ENCODE peak calls at places on chromosomes 13 and 19, in five cellular contexts. K is OCI-LY7, I is type B pancreatic cell, B is GM12865, D is glutamatergic neuron. H is an unnamed sample.

GRCh38 chr19:34555447-34555846 is 73.9 kb downstream of the WTIP start:
- DNase-seq in K (peak), I (no peak), B (peak), D (no peak), H (peak)

GRCh38 chr13:39682788-39683187 is 27.3 kb downstream of the COG6 start:
- DNase-seq in K (peak), I (no peak), B (peak), D (no peak), H (no peak)

GRCh38 chr13:32257649-32258048 is 57.5 kb downstream of the ZAR1L start:
- DNase-seq in K (no peak), I (no peak), B (no peak), D (no peak), H (no peak)

GRCh38 chr19:54448037-54448773 is 794 bp upstream of the LENG8 start:
- DNase-seq in K (peak), I (no peak), B (no peak), D (peak), H (peak)

GRCh38 chr19:42248270-42249148 is 6.1 kb upstream of the GSK3A start:
- DNase-seq in K (no peak), I (no peak), B (no peak), D (no peak), H (no peak)

GRCh38 chr13:20124303-20124702 is 36.5 kb downstream of the GJA3 start:
- DNase-seq in K (no peak), I (no peak), B (no peak), D (no peak), H (no peak)

GRCh38 chr13:23956106-23956505 is 58.8 kb upstream of the C1QTNF9B start:
- DNase-seq in K (no peak), I (no peak), B (peak), D (no peak), H (peak)

GRCh38 chr13:110410906-110411305 is 103.8 kb downstream of the COL4A2 start:
- DNase-seq in K (no peak), I (no peak), B (no peak), D (no peak), H (no peak)

GRCh38 chr19:34173145-34173956 is 1.0 kb downstream of the LSM14A start:
- DNase-seq in K (peak), I (no peak), B (peak), D (peak), H (peak)

GRCh38 chr19:8638078-8638619 is 7.7 kb downstream of the NFILZ start:
- DNase-seq in K (no peak), I (no peak), B (no peak), D (no peak), H (peak)

GRCh38 chr19:31100945-31101344 is 248.3 kb downstream of the TSHZ3 start:
- DNase-seq in K (no peak), I (no peak), B (no peak), D (no peak), H (no peak)

GRCh38 chr13:79548886-79549285 is 67.9 kb downstream of the NDFIP2 start:
- DNase-seq in K (no peak), I (no peak), B (no peak), D (no peak), H (no peak)

GRCh38 chr13:109718726-109719125 is 67.7 kb downstream of the IRS2 start:
- DNase-seq in K (no peak), I (no peak), B (no peak), D (no peak), H (no peak)

GRCh38 chr19:34556500-34556899 is 74.9 kb downstream of the WTIP start:
- DNase-seq in K (peak), I (no peak), B (no peak), D (peak), H (peak)

GRCh38 chr13:70027551-70027950 is 80.1 kb upstream of the ATXN8OS start:
- DNase-seq in K (no peak), I (no peak), B (no peak), D (no peak), H (no peak)

GRCh38 chr19:38949580-38950367 is 19.0 kb downstream of the MRPS12 start:
- DNase-seq in K (peak), I (peak), B (peak), D (peak), H (peak)

GRCh38 chr13:99974939-99975561 is 3.5 kb upstream of the ZIC5 start:
- DNase-seq in K (no peak), I (no peak), B (no peak), D (no peak), H (no peak)

GRCh38 chr13:42997381-42997780 is 5.3 kb upstream of the EPSTI1 start:
- DNase-seq in K (no peak), I (no peak), B (peak), D (no peak), H (no peak)

GRCh38 chr19:31511696-31512095 is 162.5 kb upstream of the TSHZ3 start:
- DNase-seq in K (no peak), I (peak), B (no peak), D (no peak), H (no peak)

GRCh38 chr19:40157059-40157458 is 34.2 kb upstream of the MAP3K10 start:
- DNase-seq in K (no peak), I (no peak), B (no peak), D (no peak), H (no peak)

GRCh38 chr19:31307270-31307669 is 42.0 kb downstream of the TSHZ3 start:
- DNase-seq in K (no peak), I (no peak), B (no peak), D (no peak), H (no peak)

GRCh38 chr13:111893607-111894443 is 173.1 kb upstream of the SOX1 start:
- DNase-seq in K (no peak), I (peak), B (no peak), D (peak), H (no peak)

GRCh38 chr19:34994643-34995471 is 5.3 kb upstream of the GRAMD1A start:
- DNase-seq in K (no peak), I (no peak), B (no peak), D (no peak), H (peak)

GRCh38 chr19:16969127-16969526 is 57.5 kb downstream of the CPAMD8 start:
- DNase-seq in K (peak), I (no peak), B (peak), D (no peak), H (peak)

GRCh38 chr19:38869160-38869835 is 8.8 kb downstream of the RINL start:
- DNase-seq in K (peak), I (no peak), B (no peak), D (peak), H (no peak)

GRCh38 chr19:7851623-7852500 is 21.8 kb downstream of the EVI5L start:
- DNase-seq in K (no peak), I (no peak), B (no peak), D (peak), H (no peak)

GRCh38 chr13:45441633-45442032 is 23.1 kb upstream of the COG3 start:
- DNase-seq in K (no peak), I (no peak), B (peak), D (no peak), H (no peak)

GRCh38 chr19:11578342-11579142 is 1.1 kb upstream of the ACP5 start:
- DNase-seq in K (peak), I (no peak), B (peak), D (peak), H (no peak)

GRCh38 chr13:57063007-57063406 is 77.7 kb upstream of the PRR20A start:
- DNase-seq in K (no peak), I (no peak), B (no peak), D (no peak), H (no peak)

GRCh38 chr13:97223711-97224461 is 1.8 kb downstream of the MBNL2 start:
- DNase-seq in K (peak), I (no peak), B (peak), D (peak), H (no peak)

GRCh38 chr13:40537146-40537895 is 129.1 kb downstream of the FOXO1 start:
- DNase-seq in K (no peak), I (no peak), B (no peak), D (no peak), H (no peak)

GRCh38 chr13:111228262-111229144 is 91.9 kb upstream of the TEX29 start:
- DNase-seq in K (no peak), I (no peak), B (no peak), D (no peak), H (no peak)

GRCh38 chr19:372306-372890 is 27.8 kb upstream of the MIER2 start:
- DNase-seq in K (no peak), I (peak), B (no peak), D (no peak), H (no peak)

GRCh38 chr13:73171926-73172325 is 113.1 kb downstream of the KLF5 start:
- DNase-seq in K (no peak), I (no peak), B (no peak), D (no peak), H (no peak)

GRCh38 chr13:95317037-95317989 is 16.1 kb upstream of the ABCC4 start:
- DNase-seq in K (no peak), I (no peak), B (no peak), D (no peak), H (no peak)

GRCh38 chr19:8423821-8424223 is 10.7 kb downstream of the MARCHF2 start:
- DNase-seq in K (no peak), I (no peak), B (no peak), D (peak), H (peak)

GRCh38 chr13:38417727-38418126 is 68.1 kb downstream of the UFM1 start:
- DNase-seq in K (peak), I (no peak), B (peak), D (no peak), H (peak)

GRCh38 chr19:1315470-1316166 is 29.9 kb downstream of the EFNA2 start:
- DNase-seq in K (no peak), I (no peak), B (peak), D (peak), H (peak)

GRCh38 chr19:4493104-4493928 is 21.2 kb downstream of the HDGFL2 start:
- DNase-seq in K (no peak), I (no peak), B (no peak), D (no peak), H (no peak)

GRCh38 chr19:4493929-4494690 is 22.0 kb downstream of the HDGFL2 start:
- DNase-seq in K (no peak), I (no peak), B (no peak), D (peak), H (no peak)

GRCh38 chr19:4494691-4495064 is 22.6 kb downstream of the HDGFL2 start:
- DNase-seq in K (no peak), I (no peak), B (no peak), D (no peak), H (no peak)

GRCh38 chr19:4496304-4496703 is 22.0 kb downstream of the PLIN4 start:
- DNase-seq in K (no peak), I (no peak), B (no peak), D (no peak), H (no peak)

GRCh38 chr19:4495471-4495870 is 22.8 kb downstream of the PLIN4 start:
- DNase-seq in K (peak), I (no peak), B (peak), D (peak), H (peak)
- TF ChIP-seq CTCF in K (peak), I (no peak), B (peak), D (no peak), H (no peak)

DNA sequence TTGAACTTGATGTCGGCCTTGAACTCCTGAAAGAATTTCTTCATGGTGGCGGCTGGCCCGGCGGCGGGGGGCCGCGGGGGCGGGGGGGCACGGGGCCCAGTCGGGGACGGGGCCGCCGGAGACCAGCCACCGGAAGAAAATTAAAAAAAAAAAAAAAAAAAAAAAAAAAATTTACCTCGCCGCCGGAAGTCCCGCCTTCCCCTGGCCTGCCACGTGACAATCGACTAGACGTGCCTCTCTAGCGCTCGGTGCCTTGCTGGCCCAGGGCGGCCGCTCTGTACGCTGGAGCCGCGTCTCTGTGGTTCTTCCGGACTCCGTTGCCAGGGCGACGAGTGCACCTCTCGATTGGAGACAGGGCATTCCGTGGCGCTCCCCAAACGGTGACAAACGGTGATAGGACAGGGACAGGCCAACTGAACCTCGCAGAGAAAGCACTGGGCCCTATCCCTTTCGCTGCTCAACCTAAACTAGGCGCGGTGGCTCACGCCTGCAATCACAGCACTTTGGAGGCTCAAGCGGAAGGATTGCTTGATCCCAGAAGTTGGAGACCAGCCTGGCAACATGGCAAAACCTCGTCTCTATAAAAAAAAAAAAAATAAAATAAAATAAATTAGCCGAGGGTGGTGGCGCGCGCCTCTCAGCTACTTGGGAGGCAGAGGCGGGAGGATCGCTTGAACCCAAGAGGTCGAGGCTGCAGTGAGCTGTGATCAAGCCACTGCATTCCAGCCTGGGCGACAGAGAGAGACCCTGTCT is at the start of gene UBXN6:
- DNase-seq in K (peak), I (peak), B (peak), D (peak), H (peak)
- TF ChIP-seq CTCF in K (no peak), I (no peak), B (no peak), D (no peak), H (no peak)

DNA sequence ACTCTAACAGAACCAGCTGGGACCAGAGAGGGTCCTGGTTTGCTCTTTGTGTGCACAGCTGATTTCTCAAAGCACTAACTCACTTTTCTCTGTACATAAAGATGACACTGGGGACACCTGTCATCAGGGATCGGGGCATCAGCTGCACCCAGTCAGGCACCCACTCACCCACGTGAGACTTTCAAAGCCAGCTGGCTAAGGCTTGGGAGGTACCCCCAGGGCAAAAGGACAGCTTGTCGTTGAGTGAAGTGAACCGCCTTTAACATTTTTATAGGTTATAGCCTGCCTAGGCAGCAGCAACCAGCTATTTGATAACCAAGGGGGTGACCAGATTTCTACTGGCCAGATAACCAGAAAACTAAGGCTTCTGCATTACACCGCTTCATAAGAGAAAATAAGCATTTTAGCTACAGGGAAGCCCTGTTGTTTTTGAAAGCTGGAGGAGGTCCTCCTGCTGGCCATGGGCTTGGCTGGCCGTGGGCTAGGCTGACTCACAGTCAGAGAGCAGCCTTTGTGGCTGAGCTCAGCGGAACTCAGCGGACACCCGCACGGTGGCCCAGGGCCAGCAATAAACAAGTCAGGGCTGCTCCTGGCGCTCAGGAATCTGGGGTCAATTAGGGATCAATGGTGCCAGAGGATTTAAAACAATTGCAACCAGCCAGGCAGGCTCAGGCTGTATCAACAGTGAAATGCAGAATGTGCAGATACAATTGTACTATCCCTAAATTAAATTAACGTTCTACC is 57.1 kb downstream of the ALOX5AP start:
- DNase-seq in K (no peak), I (peak), B (no peak), D (peak), H (peak)
- TF ChIP-seq CTCF in K (no peak), I (peak), B (no peak), D (no peak), H (no peak)

DNA sequence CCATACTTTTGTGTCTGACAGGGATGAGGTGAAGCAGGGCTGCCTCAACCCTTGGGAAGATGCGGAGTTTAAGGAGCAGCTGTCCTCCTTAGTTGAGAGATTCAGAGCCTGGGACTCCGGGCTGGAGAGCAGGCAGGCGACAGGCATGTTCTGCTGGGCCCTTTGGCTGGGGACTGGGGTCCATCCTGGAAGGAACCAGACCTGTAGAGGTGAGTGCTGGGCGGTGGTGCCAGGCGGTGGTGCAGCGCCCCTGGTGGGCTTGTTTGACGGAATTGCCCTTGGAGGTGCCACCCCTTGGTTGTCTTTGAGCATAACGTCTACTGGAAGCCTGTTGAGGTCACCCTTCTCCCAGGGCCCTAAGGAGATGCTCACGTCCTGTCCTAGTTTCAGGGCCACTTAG is 20.6 kb upstream of the SLC15A1 start:
- DNase-seq in K (peak), I (no peak), B (no peak), D (no peak), H (no peak)
- TF ChIP-seq CTCF in K (peak), I (no peak), B (no peak), D (no peak), H (no peak)